ENCODE peak calls at places on chromosomes 2 and 18, in six cellular contexts. One of them, this sample, is unnamed.

GRCh38 chr2:62587616-62588015 is 81.6 kb upstream of the TMEM17 start:
- DNase-seq in prostate gland: no peak
- DNase-seq in osteoblast: no peak
- DNase-seq in GM06990: no peak
- DNase-seq in adrenal gland: no peak
- DNase-seq in sigmoid colon: no peak
- DNase-seq in this sample: no peak

GRCh38 chr2:128316777-128317185 is 1.9 kb downstream of the HS6ST1 start:
- DNase-seq in GM06990: no peak
- DNase-seq in prostate gland: peak
- DNase-seq in adrenal gland: peak
- DNase-seq in osteoblast: peak
- DNase-seq in sigmoid colon: no peak
- DNase-seq in this sample: no peak

GRCh38 chr18:21449367-21450250 is 150.9 kb downstream of the ESCO1 start:
- DNase-seq in GM06990: no peak
- DNase-seq in adrenal gland: no peak
- DNase-seq in prostate gland: no peak
- DNase-seq in osteoblast: no peak
- DNase-seq in sigmoid colon: no peak
- DNase-seq in this sample: no peak

GRCh38 chr2:168758970-168759820 is 43.2 kb upstream of the NOSTRIN start:
- DNase-seq in sigmoid colon: no peak
- DNase-seq in GM06990: no peak
- DNase-seq in prostate gland: peak
- DNase-seq in adrenal gland: peak
- DNase-seq in osteoblast: no peak
- DNase-seq in this sample: peak

GRCh38 chr2:149451417-149452165 is 121.2 kb downstream of the LYPD6 start:
- DNase-seq in adrenal gland: no peak
- DNase-seq in prostate gland: peak
- DNase-seq in GM06990: no peak
- DNase-seq in osteoblast: no peak
- DNase-seq in sigmoid colon: no peak
- DNase-seq in this sample: no peak

GRCh38 chr18:34322365-34323289 is 97.9 kb upstream of the NOL4 start:
- DNase-seq in GM06990: peak
- DNase-seq in sigmoid colon: no peak
- DNase-seq in adrenal gland: peak
- DNase-seq in osteoblast: no peak
- DNase-seq in prostate gland: peak
- DNase-seq in this sample: peak

GRCh38 chr2:45743531-45744391 is 92.3 kb downstream of the PRKCE start:
- DNase-seq in adrenal gland: peak
- DNase-seq in sigmoid colon: peak
- DNase-seq in prostate gland: no peak
- DNase-seq in osteoblast: peak
- DNase-seq in GM06990: no peak
- DNase-seq in this sample: peak

GRCh38 chr2:38765149-38765548 is 12.9 kb upstream of the GEMIN6 start:
- DNase-seq in sigmoid colon: no peak
- DNase-seq in prostate gland: no peak
- DNase-seq in GM06990: no peak
- DNase-seq in osteoblast: peak
- DNase-seq in adrenal gland: no peak
- DNase-seq in this sample: peak

GRCh38 chr2:217420868-217421267 is 561.0 kb upstream of the TNP1 start:
- DNase-seq in GM06990: no peak
- DNase-seq in sigmoid colon: no peak
- DNase-seq in adrenal gland: no peak
- DNase-seq in prostate gland: no peak
- DNase-seq in osteoblast: no peak
- DNase-seq in this sample: no peak

GRCh38 chr18:59881728-59882685 is 17.8 kb upstream of the PMAIP1 start:
- DNase-seq in adrenal gland: no peak
- DNase-seq in osteoblast: peak
- DNase-seq in prostate gland: no peak
- DNase-seq in sigmoid colon: no peak
- DNase-seq in GM06990: no peak
- DNase-seq in this sample: peak

GRCh38 chr2:222671259-222672067 is at the start of gene MOGAT1:
- DNase-seq in GM06990: no peak
- DNase-seq in osteoblast: peak
- DNase-seq in adrenal gland: no peak
- DNase-seq in prostate gland: no peak
- DNase-seq in sigmoid colon: no peak
- DNase-seq in this sample: peak

GRCh38 chr2:86021396-86022378 is 84.0 kb downstream of the POLR1A start:
- DNase-seq in adrenal gland: no peak
- DNase-seq in prostate gland: no peak
- DNase-seq in GM06990: no peak
- DNase-seq in sigmoid colon: peak
- DNase-seq in osteoblast: peak
- DNase-seq in this sample: no peak

GRCh38 chr18:73897517-73897916 is 250.1 kb downstream of the FBXO15 start:
- DNase-seq in osteoblast: no peak
- DNase-seq in GM06990: no peak
- DNase-seq in prostate gland: no peak
- DNase-seq in adrenal gland: no peak
- DNase-seq in sigmoid colon: no peak
- DNase-seq in this sample: no peak

GRCh38 chr2:52034706-52035105 is 1002.8 kb upstream of the NRXN1 start:
- DNase-seq in adrenal gland: no peak
- DNase-seq in sigmoid colon: no peak
- DNase-seq in osteoblast: no peak
- DNase-seq in GM06990: no peak
- DNase-seq in prostate gland: no peak
- DNase-seq in this sample: peak

GRCh38 chr2:24382363-24383021 is 22.2 kb upstream of the ITSN2 start:
- DNase-seq in osteoblast: peak
- DNase-seq in GM06990: peak
- DNase-seq in prostate gland: peak
- DNase-seq in sigmoid colon: peak
- DNase-seq in adrenal gland: peak
- DNase-seq in this sample: peak

GRCh38 chr2:233423436-233423860 is 69.2 kb downstream of the DGKD start:
- DNase-seq in sigmoid colon: no peak
- DNase-seq in adrenal gland: no peak
- DNase-seq in prostate gland: no peak
- DNase-seq in GM06990: no peak
- DNase-seq in osteoblast: no peak
- DNase-seq in this sample: no peak

GRCh38 chr2:202096736-202097135 is 23.7 kb downstream of the KIAA2012 start:
- DNase-seq in adrenal gland: no peak
- DNase-seq in sigmoid colon: no peak
- DNase-seq in GM06990: no peak
- DNase-seq in prostate gland: no peak
- DNase-seq in osteoblast: no peak
- DNase-seq in this sample: no peak

GRCh38 chr2:145759228-145759940 is 1239.5 kb upstream of the ZEB2 start:
- DNase-seq in adrenal gland: no peak
- DNase-seq in osteoblast: peak
- DNase-seq in sigmoid colon: no peak
- DNase-seq in GM06990: no peak
- DNase-seq in prostate gland: no peak
- DNase-seq in this sample: peak

GRCh38 chr2:239722760-239723448 is 302.2 kb downstream of the NDUFA10 start:
- DNase-seq in adrenal gland: peak
- DNase-seq in osteoblast: peak
- DNase-seq in GM06990: no peak
- DNase-seq in sigmoid colon: peak
- DNase-seq in prostate gland: no peak
- DNase-seq in this sample: no peak

GRCh38 chr2:192140236-192140839 is 54.4 kb downstream of the TMEFF2 start:
- DNase-seq in prostate gland: no peak
- DNase-seq in sigmoid colon: no peak
- DNase-seq in osteoblast: no peak
- DNase-seq in adrenal gland: no peak
- DNase-seq in GM06990: no peak
- DNase-seq in this sample: no peak

GRCh38 chr2:213315168-213315876 is 31.1 kb downstream of the SPAG16 start:
- DNase-seq in sigmoid colon: no peak
- DNase-seq in adrenal gland: no peak
- DNase-seq in GM06990: peak
- DNase-seq in osteoblast: no peak
- DNase-seq in prostate gland: no peak
- DNase-seq in this sample: no peak

GRCh38 chr2:156470975-156471583 is 34.9 kb downstream of the GPD2 start:
- DNase-seq in GM06990: no peak
- DNase-seq in osteoblast: no peak
- DNase-seq in prostate gland: no peak
- DNase-seq in adrenal gland: no peak
- DNase-seq in sigmoid colon: no peak
- DNase-seq in this sample: no peak

GRCh38 chr2:96152301-96153165 is 7.3 kb upstream of the DUSP2 start:
- DNase-seq in GM06990: no peak
- DNase-seq in prostate gland: no peak
- DNase-seq in adrenal gland: no peak
- DNase-seq in sigmoid colon: peak
- DNase-seq in osteoblast: peak
- DNase-seq in this sample: no peak

GRCh38 chr2:128727914-128728313 is 409.2 kb upstream of the HS6ST1 start:
- DNase-seq in GM06990: no peak
- DNase-seq in prostate gland: no peak
- DNase-seq in osteoblast: no peak
- DNase-seq in adrenal gland: peak
- DNase-seq in sigmoid colon: no peak
- DNase-seq in this sample: peak

GRCh38 chr2:31729442-31730092 is 148.8 kb upstream of the SRD5A2 start:
- DNase-seq in osteoblast: peak
- DNase-seq in adrenal gland: no peak
- DNase-seq in sigmoid colon: no peak
- DNase-seq in GM06990: no peak
- DNase-seq in prostate gland: no peak
- DNase-seq in this sample: peak
- TF ChIP-seq CTCF in osteoblast: peak
- TF ChIP-seq CTCF in adrenal gland: no peak
- TF ChIP-seq CTCF in sigmoid colon: no peak
- TF ChIP-seq CTCF in GM06990: peak
- TF ChIP-seq CTCF in prostate gland: no peak
- TF ChIP-seq CTCF in this sample: peak

DNA sequence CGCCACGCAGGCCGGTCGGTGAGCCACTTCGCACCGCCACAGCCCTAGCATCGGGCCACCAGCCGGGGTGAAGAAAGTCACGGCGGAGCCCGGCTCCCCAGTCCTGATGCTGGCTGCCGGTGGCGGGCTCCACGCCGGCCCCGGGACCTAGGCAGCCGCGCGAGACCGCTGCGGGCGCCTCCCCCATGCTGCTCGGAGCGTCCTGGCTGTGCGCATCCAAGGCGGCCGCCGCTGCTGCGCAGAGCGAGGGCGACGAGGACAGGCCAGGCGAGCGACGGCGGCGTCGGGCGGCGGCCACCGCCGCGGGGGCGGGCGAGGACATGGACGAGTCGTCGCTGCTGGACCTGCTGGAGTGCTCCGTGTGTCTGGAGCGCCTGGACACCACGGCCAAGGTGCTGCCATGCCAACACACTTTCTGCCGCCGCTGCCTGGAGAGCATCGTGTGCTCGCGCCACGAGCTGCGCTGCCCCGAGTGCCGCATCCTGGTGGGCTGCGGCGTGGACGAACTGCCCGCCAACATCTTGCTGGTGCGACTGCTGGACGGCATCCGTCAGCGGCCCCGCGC is 433 bp downstream of the SH3RF3 start:
- DNase-seq in GM06990: no peak
- DNase-seq in osteoblast: peak
- DNase-seq in sigmoid colon: no peak
- DNase-seq in prostate gland: no peak
- DNase-seq in adrenal gland: peak
- DNase-seq in this sample: peak
- H3K4me3 ChIP-seq in GM06990: no peak
- H3K4me3 ChIP-seq in osteoblast: peak
- H3K4me3 ChIP-seq in sigmoid colon: peak
- H3K4me3 ChIP-seq in prostate gland: peak
- H3K4me3 ChIP-seq in adrenal gland: peak
- H3K4me3 ChIP-seq in this sample: peak

GRCh38 chr2:95053543-95053942 is 28.0 kb downstream of the MAL start:
- DNase-seq in sigmoid colon: peak
- DNase-seq in prostate gland: no peak
- DNase-seq in GM06990: no peak
- DNase-seq in osteoblast: no peak
- DNase-seq in adrenal gland: no peak
- DNase-seq in this sample: no peak
- TF ChIP-seq CTCF in sigmoid colon: no peak
- TF ChIP-seq CTCF in prostate gland: no peak
- TF ChIP-seq CTCF in GM06990: peak
- TF ChIP-seq CTCF in osteoblast: no peak
- TF ChIP-seq CTCF in adrenal gland: no peak
- TF ChIP-seq CTCF in this sample: no peak

GRCh38 chr2:165205865-165206264 is 2.0 kb upstream of the SCN3A start:
- DNase-seq in prostate gland: no peak
- DNase-seq in osteoblast: no peak
- DNase-seq in sigmoid colon: no peak
- DNase-seq in adrenal gland: no peak
- DNase-seq in GM06990: no peak
- DNase-seq in this sample: no peak

GRCh38 chr2:165202230-165202629 is 1.6 kb downstream of the SCN3A start:
- DNase-seq in adrenal gland: no peak
- DNase-seq in GM06990: no peak
- DNase-seq in prostate gland: no peak
- DNase-seq in osteoblast: no peak
- DNase-seq in sigmoid colon: no peak
- DNase-seq in this sample: no peak

GRCh38 chr2:165208094-165208493 is 4.2 kb upstream of the SCN3A start:
- DNase-seq in adrenal gland: no peak
- DNase-seq in GM06990: no peak
- DNase-seq in sigmoid colon: no peak
- DNase-seq in osteoblast: no peak
- DNase-seq in prostate gland: no peak
- DNase-seq in this sample: no peak

GRCh38 chr2:165198181-165198580 is 5.7 kb downstream of the SCN3A start:
- DNase-seq in adrenal gland: no peak
- DNase-seq in prostate gland: no peak
- DNase-seq in GM06990: no peak
- DNase-seq in sigmoid colon: no peak
- DNase-seq in osteoblast: no peak
- DNase-seq in this sample: no peak

DNA sequence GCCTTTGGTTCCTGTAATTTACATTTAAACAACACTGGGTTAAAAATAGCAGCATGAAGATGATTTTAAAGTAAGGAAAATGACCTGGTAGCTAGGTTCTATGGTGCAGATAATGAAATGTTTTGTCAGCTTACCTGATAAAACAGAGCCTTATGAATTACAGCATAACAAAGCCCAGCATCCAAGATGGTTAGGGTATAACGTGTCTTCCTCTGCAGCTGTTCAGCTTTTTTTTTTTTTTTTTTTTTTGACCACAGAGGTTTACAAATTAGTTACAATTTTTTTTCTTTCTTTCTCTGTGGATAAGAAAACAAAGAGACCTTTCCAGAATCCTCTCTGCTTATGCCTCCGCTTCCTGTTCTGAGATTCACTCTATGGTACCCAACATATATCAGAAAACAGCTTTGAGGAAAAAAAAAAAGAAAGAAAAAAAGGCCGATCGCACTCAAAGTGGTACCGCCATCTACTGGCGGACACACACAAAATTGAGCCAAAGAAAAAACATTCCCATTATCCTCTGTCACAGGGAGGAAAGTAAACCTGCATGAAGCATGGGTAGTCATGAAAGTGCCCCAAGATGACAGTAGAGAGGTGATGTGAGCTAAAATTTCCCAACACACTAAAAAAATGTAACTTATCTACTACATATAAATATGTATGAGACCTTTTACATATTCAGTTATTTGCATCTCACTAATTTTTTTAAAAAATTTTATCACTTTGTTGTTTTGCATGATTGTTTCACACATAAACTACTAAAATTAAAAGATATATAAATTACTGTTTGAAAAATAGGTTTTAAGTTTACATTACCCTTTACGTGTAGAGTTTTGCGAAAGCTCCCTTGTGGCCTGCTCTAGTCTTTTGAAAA is at the start of gene SCN3A:
- DNase-seq in GM06990: no peak
- DNase-seq in adrenal gland: peak
- DNase-seq in osteoblast: peak
- DNase-seq in prostate gland: no peak
- DNase-seq in sigmoid colon: no peak
- DNase-seq in this sample: peak
- H3K4me3 ChIP-seq in GM06990: no peak
- H3K4me3 ChIP-seq in adrenal gland: no peak
- H3K4me3 ChIP-seq in osteoblast: no peak
- H3K4me3 ChIP-seq in prostate gland: no peak
- H3K4me3 ChIP-seq in sigmoid colon: no peak
- H3K4me3 ChIP-seq in this sample: no peak

This sample was measured in fibroblast of pulmonary artery.